ENCODE peak calls at places on chromosomes 13 and 19, in four cellular contexts. N, D, W and G are unnamed samples.

GRCh38 chr19:2609389-2610116 is 92.9 kb downstream of the GNG7 start:
- DNase-seq in N (no peak), D (no peak), W (no peak), G (no peak)

GRCh38 chr13:29935309-29935981 is 85.0 kb upstream of the UBL3 start:
- DNase-seq in N (no peak), D (peak), W (no peak), G (peak)

GRCh38 chr13:76874466-76874865 is 11.7 kb downstream of the KCTD12 start:
- DNase-seq in N (no peak), D (no peak), W (no peak), G (no peak)

GRCh38 chr19:2428027-2428690 is 773 bp upstream of the TIMM13 start:
- DNase-seq in N (peak), D (no peak), W (no peak), G (no peak)

GRCh38 chr13:48749699-48750473 is 96.2 kb downstream of the CYSLTR2 start:
- DNase-seq in N (peak), D (peak), W (peak), G (no peak)

GRCh38 chr19:30255783-30256509 is 116.2 kb upstream of the ZNF536 start:
- DNase-seq in N (no peak), D (no peak), W (no peak), G (no peak)

GRCh38 chr19:10891360-10892108 is 20.2 kb downstream of the CARM1 start:
- DNase-seq in N (no peak), D (no peak), W (no peak), G (no peak)

GRCh38 chr13:40916207-40916998 is 102.7 kb downstream of the ELF1 start:
- DNase-seq in N (peak), D (no peak), W (no peak), G (no peak)

GRCh38 chr19:13557756-13558398 is 51.6 kb upstream of the CACNA1A start:
- DNase-seq in N (peak), D (peak), W (no peak), G (no peak)

GRCh38 chr19:38073806-38074685 is 150.0 kb downstream of the DPF1 start:
- DNase-seq in N (no peak), D (no peak), W (no peak), G (no peak)

GRCh38 chr13:20174656-20175405 is 14.0 kb upstream of the GJA3 start:
- DNase-seq in N (peak), D (no peak), W (peak), G (no peak)

GRCh38 chr19:2164020-2164988 is 571 bp downstream of the DOT1L start:
- DNase-seq in N (peak), D (peak), W (no peak), G (no peak)

GRCh38 chr13:35279500-35279899 is 197.0 kb downstream of the MAB21L1 start:
- DNase-seq in N (no peak), D (no peak), W (no peak), G (no peak)

GRCh38 chr13:33536639-33537425 is 251.3 kb upstream of the STARD13 start:
- DNase-seq in N (peak), D (no peak), W (peak), G (no peak)
- H3K4me3 ChIP-seq in N (no peak), D (no peak), W (no peak), G (no peak)

GRCh38 chr13:85610024-85610423 is 189.2 kb downstream of the SLITRK6 start:
- DNase-seq in N (no peak), D (no peak), W (no peak), G (no peak)
- H3K4me3 ChIP-seq in N (no peak), D (no peak), W (no peak), G (no peak)

GRCh38 chr19:46603752-46604241 is 2.7 kb downstream of the CALM3 start:
- DNase-seq in N (peak), D (no peak), W (no peak), G (no peak)
- H3K4me3 ChIP-seq in N (peak), D (no peak), W (no peak), G (no peak)

GRCh38 chr19:43777163-43777700 is 3.5 kb downstream of the KCNN4 start:
- DNase-seq in N (peak), D (peak), W (peak), G (peak)
- H3K4me3 ChIP-seq in N (no peak), D (peak), W (no peak), G (peak)

GRCh38 chr19:28023064-28023463 is 1189.9 kb downstream of the UQCRFS1 start:
- DNase-seq in N (peak), D (no peak), W (peak), G (no peak)

GRCh38 chr19:28019901-28020300 is 1193.0 kb downstream of the UQCRFS1 start:
- DNase-seq in N (no peak), D (no peak), W (no peak), G (peak)

GRCh38 chr19:28020631-28021315 is 1192.2 kb downstream of the UQCRFS1 start:
- DNase-seq in N (no peak), D (no peak), W (no peak), G (no peak)

GRCh38 chr19:28022506-28022905 is 1190.4 kb downstream of the UQCRFS1 start:
- DNase-seq in N (no peak), D (no peak), W (no peak), G (no peak)

DNA sequence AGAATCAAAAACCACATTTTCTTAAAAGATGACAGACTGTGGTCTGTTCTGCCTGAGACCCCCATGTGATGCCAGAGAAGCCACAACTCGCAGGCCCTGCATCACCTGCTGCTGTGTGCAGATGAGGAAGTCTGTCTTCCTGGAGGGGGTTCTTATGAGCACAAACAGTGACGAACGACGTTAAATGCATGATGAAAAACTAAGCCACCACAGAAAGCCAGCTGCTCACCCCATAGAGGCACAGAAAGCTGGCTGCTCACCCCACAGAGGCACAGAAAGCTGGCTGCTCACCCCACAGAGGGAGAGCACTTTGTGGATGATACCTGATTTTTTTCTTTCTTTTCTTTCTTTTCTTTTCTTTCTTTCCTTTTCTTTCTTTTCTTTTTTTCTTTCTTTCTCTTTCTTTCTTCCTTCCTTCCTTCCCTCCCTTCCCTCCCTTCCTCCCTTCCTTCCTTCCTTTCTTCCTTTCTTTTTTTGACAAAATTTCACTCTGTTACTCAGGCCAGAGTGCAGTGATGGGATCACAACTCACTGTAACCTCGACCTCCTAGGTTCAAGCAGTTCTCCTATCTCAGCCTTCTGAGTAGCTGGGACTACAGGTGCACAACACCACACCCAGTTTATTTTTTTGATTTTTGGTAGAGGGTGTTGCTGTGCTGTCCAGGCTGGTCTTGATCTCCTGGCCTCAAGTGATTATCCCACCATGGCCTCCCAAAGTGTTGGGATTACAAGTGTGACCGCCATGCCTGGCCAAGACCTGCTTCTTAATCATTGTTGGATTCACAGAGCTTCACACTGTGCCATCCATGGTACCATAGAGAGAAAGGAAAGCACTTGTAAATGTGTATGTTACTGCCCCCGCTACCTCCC is 1191.4 kb downstream of the UQCRFS1 start:
- DNase-seq in N (no peak), D (no peak), W (no peak), G (peak)
- H3K4me3 ChIP-seq in N (no peak), D (no peak), W (no peak), G (peak)

GRCh38 chr19:18160441-18160791 is 7.5 kb downstream of the PIK3R2 start:
- DNase-seq in N (peak), D (no peak), W (no peak), G (no peak)
- H3K4me3 ChIP-seq in N (no peak), D (peak), W (no peak), G (no peak)

GRCh38 chr13:37925878-37926473 is 56.4 kb upstream of the TRPC4 start:
- DNase-seq in N (no peak), D (no peak), W (no peak), G (no peak)
- H3K4me3 ChIP-seq in N (no peak), D (no peak), W (no peak), G (no peak)

GRCh38 chr13:50512602-50513527 is 330.6 kb downstream of the DLEU7 start:
- DNase-seq in N (peak), D (peak), W (peak), G (peak)
- H3K4me3 ChIP-seq in N (peak), D (peak), W (no peak), G (peak)

GRCh38 chr19:35628264-35628564 is 622 bp upstream of the RBM42 start:
- DNase-seq in N (no peak), D (no peak), W (no peak), G (no peak)
- H3K4me3 ChIP-seq in N (peak), D (peak), W (peak), G (peak)